ENCODE peak calls at places on chromosomes 16 and 17, in six cellular contexts. K is GM23248, S is T follicular helper cell, B is GM04504, C is cardiac septum, Z is H7. E is an unnamed sample.
A peak's percentile ranks its signal among the peaks of the same experiment; 100 is the strongest.

GRCh38 chr16:26569793-26570192 is 496.9 kb upstream of the C16orf82 start:
- DNase-seq in K (peak; percentile 19), S (no peak), B (no peak), C (no peak), Z (peak; percentile 10), E (no peak)

GRCh38 chr16:69106491-69107291 is 1.2 kb downstream of the HAS3 start:
- DNase-seq in K (peak; percentile 39), S (no peak), B (no peak), C (no peak), Z (peak; percentile 93), E (peak; percentile 82)

GRCh38 chr16:1762879-1763520 is 8.3 kb downstream of the NME3 start:
- DNase-seq in K (no peak), S (no peak), B (no peak), C (no peak), Z (peak; percentile 81), E (no peak)

GRCh38 chr17:30351730-30352129 is 17.9 kb upstream of the TMIGD1 start:
- DNase-seq in K (no peak), S (no peak), B (no peak), C (no peak), Z (no peak), E (no peak)

GRCh38 chr16:30977502-30977901 is 7.5 kb upstream of the HSD3B7 start:
- DNase-seq in K (peak; percentile 37), S (no peak), B (no peak), C (no peak), Z (peak; percentile 90), E (no peak)

GRCh38 chr17:5500247-5500803 is 14.0 kb downstream of the MIS12 start:
- DNase-seq in K (peak; percentile 37), S (no peak), B (no peak), C (no peak), Z (no peak), E (peak; percentile 58)

GRCh38 chr17:57004944-57005579 is 27.1 kb downstream of the SCPEP1 start:
- DNase-seq in K (no peak), S (no peak), B (no peak), C (no peak), Z (peak; percentile 53), E (no peak)

GRCh38 chr16:83015871-83016270 is 389.1 kb downstream of the CDH13 start:
- DNase-seq in K (peak; percentile 44), S (no peak), B (peak; percentile 26), C (no peak), Z (no peak), E (no peak)

GRCh38 chr17:4477286-4477791 is 21.3 kb upstream of the SPNS2 start:
- DNase-seq in K (peak; percentile 34), S (no peak), B (no peak), C (no peak), Z (peak; percentile 65), E (no peak)

GRCh38 chr17:78794399-78794798 is 12.3 kb upstream of the CYTH1 start:
- DNase-seq in K (no peak), S (no peak), B (no peak), C (no peak), Z (no peak), E (peak; percentile 64)

GRCh38 chr17:80992077-80992947 is 671 bp downstream of the CHMP6 start:
- DNase-seq in K (peak; percentile 50), S (no peak), B (no peak), C (no peak), Z (peak; percentile 90), E (peak; percentile 81)

GRCh38 chr17:4161179-4161559 is 18.2 kb downstream of the CYB5D2 start:
- DNase-seq in K (peak; percentile 73), S (no peak), B (peak; percentile 73), C (no peak), Z (peak; percentile 47), E (no peak)

GRCh38 chr16:77896357-77896972 is 108.1 kb downstream of the VAT1L start:
- DNase-seq in K (no peak), S (no peak), B (no peak), C (no peak), Z (no peak), E (no peak)

E was measured in posterior vena cava.